ENCODE peak calls at places on chromosomes 2 and 18, in five cellular contexts. Y, D, G, A and Q are unnamed samples.

GRCh38 chr18:48039769-48040215 is 109.3 kb upstream of the SMAD2 start:
- DNase-seq in G (no peak), D (no peak), A (no peak), Y (no peak), Q (no peak)

GRCh38 chr2:33278245-33278943 is 198.1 kb upstream of the RASGRP3 start:
- DNase-seq in Y (no peak), D (no peak), G (no peak), A (no peak), Q (no peak)

GRCh38 chr2:95061119-95061512 is 35.6 kb downstream of the MAL start:
- DNase-seq in G (no peak), Y (no peak), A (no peak), D (no peak), Q (no peak)

GRCh38 chr2:229089806-229090205 is 181.3 kb downstream of the PID1 start:
- DNase-seq in D (no peak), G (no peak), Y (no peak), A (peak; percentile 48), Q (no peak)

GRCh38 chr2:143428700-143429099 is 299.5 kb downstream of the ARHGAP15 start:
- DNase-seq in Y (no peak), A (no peak), D (peak; percentile 11), G (no peak), Q (peak; percentile 6)

GRCh38 chr2:219687266-219687665 is 59.8 kb downstream of the SLC4A3 start:
- DNase-seq in G (no peak), D (peak; percentile 24), A (peak; percentile 72), Y (no peak), Q (peak; percentile 22)

GRCh38 chr2:149049142-149049541 is 10.6 kb downstream of the LYPD6B start:
- DNase-seq in A (peak; percentile 81), Y (peak; percentile 7), G (no peak), D (peak; percentile 39), Q (no peak)

GRCh38 chr2:18132697-18133096 is 254.2 kb downstream of the KCNS3 start:
- DNase-seq in A (peak; percentile 59), Y (no peak), G (no peak), D (peak; percentile 57), Q (peak; percentile 5)

GRCh38 chr2:16654775-16655456 is 10.7 kb downstream of the CYRIA start:
- DNase-seq in D (no peak), A (no peak), G (no peak), Y (no peak), Q (no peak)

GRCh38 chr2:108594132-108594981 is 60.1 kb downstream of the LIMS1 start:
- DNase-seq in A (peak; percentile 90), G (no peak), Y (no peak), D (peak; percentile 91), Q (peak; percentile 21)

DNA sequence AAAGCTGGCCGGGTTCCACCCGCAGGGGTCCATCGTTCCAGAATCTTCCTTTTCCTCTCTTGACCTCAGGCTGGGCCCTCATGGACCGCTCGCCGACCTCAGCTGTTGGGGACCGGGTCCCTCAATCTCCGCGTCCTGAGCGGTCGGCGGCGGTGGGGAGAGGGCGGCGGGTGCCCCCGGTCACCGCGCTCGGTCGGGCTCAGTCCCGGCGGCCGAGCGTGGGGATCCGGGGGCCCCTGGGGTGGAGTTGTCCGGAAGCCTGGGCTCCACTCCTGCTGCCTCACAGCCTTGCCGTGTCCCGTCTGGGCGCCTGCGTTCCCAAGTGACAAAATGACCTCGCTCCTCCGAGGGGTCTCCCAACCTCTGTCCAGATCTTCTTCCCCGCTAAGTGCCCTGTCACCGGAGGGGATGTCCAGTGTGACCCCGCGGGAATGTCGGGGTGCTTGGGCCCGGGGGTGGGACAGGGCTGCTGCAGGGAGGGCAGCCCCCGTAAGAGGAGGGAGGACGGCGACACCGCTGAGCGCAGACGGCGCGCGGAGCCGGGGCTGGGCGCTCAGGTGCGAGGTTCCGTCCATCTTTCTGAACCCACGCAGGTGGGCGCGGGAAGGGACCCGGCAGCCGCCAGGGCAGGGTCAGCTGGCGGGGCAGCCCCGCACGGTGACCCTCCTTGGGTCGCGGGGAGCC is 16.0 kb upstream of the E2F6 start:
- DNase-seq in Y (no peak), G (no peak), D (no peak), A (no peak), Q (no peak)
- H3K4me3 ChIP-seq in Y (no peak overlapping the region), G (peak overlapping the region; percentile 66), D (no peak overlapping the region), A (no peak overlapping the region), Q (no peak overlapping the region)

GRCh38 chr2:21037671-21038108 is 6.2 kb downstream of the APOB start:
- DNase-seq in A (no peak), G (no peak), D (peak; percentile 7), Y (no peak), Q (no peak)

GRCh38 chr2:21039979-21040467 is 3.9 kb downstream of the APOB start:
- DNase-seq in A (no peak), Y (no peak), G (no peak), D (no peak), Q (no peak)

GRCh38 chr2:21038403-21039073 is 5.3 kb downstream of the APOB start:
- DNase-seq in A (peak; percentile 34), D (peak; percentile 3), G (no peak), Y (no peak), Q (no peak)

GRCh38 chr2:21040468-21041377 is 3.1 kb downstream of the APOB start:
- DNase-seq in A (no peak), D (no peak), Y (no peak), G (no peak), Q (no peak)

DNA sequence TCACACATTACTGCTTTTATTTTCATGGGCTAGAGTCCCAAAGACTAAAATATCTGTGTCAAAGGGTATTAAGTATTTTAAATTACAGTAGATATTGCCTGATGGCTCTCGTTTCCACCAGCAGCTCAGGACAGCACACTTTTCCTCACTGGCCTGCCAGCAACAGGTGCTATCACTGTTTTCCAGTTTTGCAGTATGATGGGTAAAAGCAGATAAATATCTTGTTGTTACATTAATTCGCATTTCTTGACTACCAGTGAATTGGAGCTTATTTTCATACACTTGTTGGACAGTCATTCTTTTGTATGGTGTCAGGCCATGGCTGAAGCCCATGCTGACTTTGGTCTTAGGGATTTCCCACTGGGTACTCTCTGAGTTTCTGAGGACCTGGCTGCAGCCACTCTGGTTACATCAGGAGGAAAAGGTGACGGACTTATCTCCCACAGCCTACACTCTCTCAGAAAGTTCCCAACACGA is 4.8 kb downstream of the APOB start:
- DNase-seq in D (no peak), Y (no peak), A (no peak), G (no peak), Q (no peak)
- H3K4me3 ChIP-seq in D (no peak overlapping the region), Y (no peak overlapping the region), A (no peak overlapping the region), G (no peak overlapping the region), Q (no peak overlapping the region)

GRCh38 chr2:241931976-241932894 is 62.7 kb downstream of the RTP5 start:
- DNase-seq in G (no peak), D (no peak), Y (no peak), A (no peak), Q (no peak)

GRCh38 chr2:241935314-241935713 is 65.8 kb downstream of the RTP5 start:
- DNase-seq in Y (peak; percentile 27), G (no peak), A (peak; percentile 80), D (peak; percentile 71), Q (no peak)

GRCh38 chr2:241932895-241933174 is 63.3 kb downstream of the RTP5 start:
- DNase-seq in Y (no peak), A (no peak), D (no peak), G (no peak), Q (no peak)

GRCh38 chr2:241931084-241931975 is 61.8 kb downstream of the RTP5 start:
- DNase-seq in A (no peak), G (no peak), D (no peak), Y (no peak), Q (no peak)

DNA sequence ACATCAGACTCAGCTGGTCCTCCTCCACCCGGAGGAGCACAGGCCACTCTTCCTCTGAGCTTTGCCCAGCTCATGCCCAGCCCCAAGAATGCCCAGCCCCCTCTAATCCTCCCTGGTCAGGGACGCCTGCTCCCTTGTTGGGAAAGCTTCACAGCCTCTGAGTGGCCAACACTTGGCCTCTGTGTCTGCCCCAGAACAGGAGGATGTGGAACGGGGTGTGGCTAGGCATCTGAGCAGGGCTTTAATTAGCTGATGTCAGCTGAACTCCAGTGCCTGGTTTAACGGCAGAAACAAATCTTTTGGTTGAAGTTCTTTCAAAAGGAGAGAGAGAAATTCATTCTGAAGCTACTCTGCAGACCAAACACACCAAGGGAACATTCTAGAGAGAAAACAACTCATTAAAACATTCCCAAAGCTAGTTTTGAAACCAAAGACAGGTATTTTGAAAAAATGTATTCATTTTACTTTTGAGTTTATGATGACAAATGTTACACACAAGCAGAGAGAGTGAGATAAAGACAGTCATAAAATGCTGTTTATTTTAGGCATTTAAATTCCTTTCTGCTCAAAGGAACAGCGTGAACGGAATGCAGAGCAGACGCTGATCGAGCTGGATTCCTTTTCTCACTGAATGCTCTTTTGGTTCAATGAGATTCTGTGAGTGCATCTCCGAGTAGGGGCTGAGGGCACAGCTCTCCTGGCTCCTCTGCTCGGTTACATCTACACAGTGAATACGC is 63.8 kb downstream of the RTP5 start:
- DNase-seq in Y (no peak), D (no peak), G (no peak), A (peak; percentile 50), Q (peak; percentile 15)
- H3K4me3 ChIP-seq in Y (no peak overlapping the region), D (no peak overlapping the region), G (no peak overlapping the region), A (no peak overlapping the region), Q (no peak overlapping the region)

DNA sequence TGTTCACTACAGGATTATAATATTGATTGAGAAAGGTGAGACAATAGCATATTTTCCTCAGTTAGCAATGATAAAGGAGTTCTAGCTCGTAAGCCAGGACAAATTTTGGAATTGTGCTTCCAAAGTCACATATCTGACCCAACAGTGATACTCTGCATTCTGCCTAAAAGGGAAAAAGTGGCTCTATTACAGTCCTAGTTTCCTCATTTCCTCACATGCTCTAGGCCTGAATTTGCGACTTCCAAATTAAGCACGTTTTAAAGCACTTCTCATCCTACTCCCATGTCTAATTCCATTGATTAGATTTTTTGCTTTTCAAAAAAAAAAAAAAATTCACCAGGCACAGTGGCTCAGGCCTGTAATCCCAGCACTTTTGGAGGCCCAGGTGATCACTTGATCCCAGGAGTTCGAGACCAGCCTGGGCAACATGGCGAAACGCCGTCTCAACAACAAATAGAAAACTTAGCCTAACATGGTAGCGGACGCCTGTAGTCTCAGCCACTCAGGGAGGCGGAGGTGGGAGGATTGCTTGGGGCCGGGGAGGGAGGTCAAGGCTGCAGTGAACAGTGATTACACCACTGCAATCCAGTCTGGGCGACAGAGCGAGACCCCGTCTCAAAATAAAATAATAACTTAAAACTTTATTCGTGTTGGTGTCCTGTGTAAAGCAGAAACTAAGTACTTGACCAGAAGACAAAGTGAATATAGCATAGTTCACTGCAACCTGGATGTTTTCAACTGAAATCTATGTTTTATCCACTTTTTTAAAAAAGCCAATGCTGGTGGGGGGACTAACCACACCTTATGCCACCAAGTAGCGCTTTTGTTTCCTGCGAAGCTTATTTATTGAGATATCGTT is 1.5 kb downstream of the ESCO1 start:
- DNase-seq in D (peak; percentile 25), G (peak; percentile 30), Y (no peak), A (no peak), Q (no peak)
- H3K4me3 ChIP-seq in D (peak overlapping the region; percentile 99), G (peak overlapping the region; percentile 81), Y (peak overlapping the region; percentile 99), A (peak overlapping the region; percentile 100), Q (peak overlapping the region; percentile 91)